ENCODE peak calls at places on chromosomes 2 and 18, in eight cellular contexts. P is ovary; G is A549; Y is testis; N is left lung; A is AG10803; Q is transverse colon; T is effector memory CD4-positive, alpha-beta T cell. H is an unnamed sample.

GRCh38 chr2:36359006-36359580 is 3.5 kb downstream of the CRIM1 start:
- DNase-seq in P (no peak), G (no peak), Y (no peak), N (no peak), A (no peak), Q (no peak), T (no peak), H (no peak)

GRCh38 chr2:145108385-145108784 is 588.5 kb upstream of the ZEB2 start:
- DNase-seq in P (no peak), G (no peak), Y (no peak), N (no peak), A (peak; percentile 31), Q (no peak), T (no peak), H (no peak)

GRCh38 chr2:74576830-74577229 is 22.3 kb downstream of the DOK1 start:
- DNase-seq in P (no peak), G (no peak), Y (no peak), N (no peak), A (peak; percentile 98), Q (no peak), T (no peak), H (no peak)

GRCh38 chr18:62566199-62566598 is 43.4 kb downstream of the ZCCHC2 start:
- DNase-seq in P (no peak), G (peak; percentile 42), Y (peak; percentile 74), N (no peak), A (peak; percentile 36), Q (peak; percentile 32), T (no peak), H (no peak)

GRCh38 chr2:126831234-126832005 is 67.3 kb upstream of the TEX51 start:
- DNase-seq in P (no peak), G (no peak), Y (no peak), N (no peak), A (no peak), Q (no peak), T (no peak), H (no peak)

GRCh38 chr2:43749583-43749982 is 24.3 kb upstream of the DYNC2LI1 start:
- DNase-seq in P (no peak), G (no peak), Y (no peak), N (no peak), A (no peak), Q (no peak), T (no peak), H (no peak)

GRCh38 chr2:98803747-98804650 is 73.1 kb upstream of the MGAT4A start:
- DNase-seq in P (no peak), G (no peak), Y (no peak), N (no peak), A (no peak), Q (no peak), T (no peak), H (no peak)

GRCh38 chr2:234881413-234882241 is 70.2 kb upstream of the SH3BP4 start:
- DNase-seq in P (peak; percentile 80), G (peak; percentile 95), Y (peak; percentile 97), N (peak; percentile 83), A (peak; percentile 66), Q (peak; percentile 90), T (peak; percentile 16), H (peak; percentile 25)

GRCh38 chr18:73366713-73367112 is 498.9 kb upstream of the NETO1 start:
- DNase-seq in P (no peak), G (no peak), Y (no peak), N (no peak), A (peak; percentile 17), Q (no peak), T (no peak), H (no peak)

GRCh38 chr2:160062283-160063005 is at the start of gene PLA2R1:
- DNase-seq in P (peak; percentile 66), G (peak; percentile 41), Y (peak; percentile 57), N (peak; percentile 83), A (peak; percentile 47), Q (peak; percentile 74), T (no peak), H (no peak)

GRCh38 chr18:9191658-9192256 is 55.2 kb downstream of the ANKRD12 start:
- DNase-seq in P (no peak), G (no peak), Y (no peak), N (no peak), A (no peak), Q (no peak), T (no peak), H (no peak)

GRCh38 chr18:46411862-46412690 is 244.9 kb downstream of the LOXHD1 start:
- DNase-seq in P (peak; percentile 32), G (no peak), Y (peak; percentile 50), N (no peak), A (no peak), Q (no peak), T (no peak), H (no peak)

GRCh38 chr18:13451208-13451530 is 232.6 kb downstream of the LDLRAD4 start:
- DNase-seq in P (no peak), G (no peak), Y (no peak), N (no peak), A (no peak), Q (no peak), T (no peak), H (no peak)

GRCh38 chr2:68193774-68194372 is 36.2 kb downstream of the PNO1 start:
- DNase-seq in P (no peak), G (peak; percentile 25), Y (no peak), N (no peak), A (peak; percentile 36), Q (no peak), T (no peak), H (no peak)

GRCh38 chr2:219447242-219448098 is 12.8 kb downstream of the SPEG start:
- DNase-seq in P (peak; percentile 15), G (no peak), Y (no peak), N (no peak), A (no peak), Q (no peak), T (no peak), H (no peak)

GRCh38 chr18:62979172-62979571 is 263.8 kb downstream of the PHLPP1 start:
- DNase-seq in P (peak; percentile 56), G (no peak), Y (no peak), N (no peak), A (peak; percentile 85), Q (no peak), T (no peak), H (no peak)

GRCh38 chr2:32905270-32905669 is 41.5 kb upstream of the LTBP1 start:
- DNase-seq in P (no peak), G (no peak), Y (no peak), N (no peak), A (no peak), Q (no peak), T (no peak), H (no peak)

GRCh38 chr18:77108001-77108692 is 24.4 kb downstream of the MBP start:
- DNase-seq in P (peak; percentile 73), G (no peak), Y (peak; percentile 84), N (no peak), A (peak; percentile 95), Q (peak; percentile 51), T (no peak), H (no peak)

GRCh38 chr18:30271716-30272115 is 770.8 kb downstream of the DSC3 start:
- DNase-seq in P (no peak), G (no peak), Y (no peak), N (no peak), A (no peak), Q (no peak), T (no peak), H (no peak)

GRCh38 chr2:42001696-42002331 is 46.0 kb upstream of the PKDCC start:
- DNase-seq in P (no peak), G (no peak), Y (peak; percentile 68), N (no peak), A (peak; percentile 45), Q (no peak), T (no peak), H (no peak)

GRCh38 chr2:41999882-42000281 is 47.9 kb upstream of the PKDCC start:
- DNase-seq in P (no peak), G (no peak), Y (no peak), N (no peak), A (no peak), Q (no peak), T (no peak), H (no peak)

GRCh38 chr2:41998201-41998781 is 49.5 kb upstream of the PKDCC start:
- DNase-seq in P (no peak), G (no peak), Y (no peak), N (no peak), A (no peak), Q (no peak), T (no peak), H (no peak)

GRCh38 chr2:41994661-41995060 is 53.2 kb upstream of the PKDCC start:
- DNase-seq in P (no peak), G (no peak), Y (no peak), N (no peak), A (no peak), Q (no peak), T (no peak), H (no peak)

GRCh38 chr2:41998789-41999470 is 48.9 kb upstream of the PKDCC start:
- DNase-seq in P (peak; percentile 44), G (no peak), Y (no peak), N (no peak), A (peak; percentile 59), Q (no peak), T (no peak), H (no peak)
- H3K4me3 ChIP-seq in P (peak overlapping the region; percentile 9), G (no peak overlapping the region), Y (no peak overlapping the region), N (no peak overlapping the region), A (no peak overlapping the region), Q (no peak overlapping the region), T (no peak overlapping the region), H (no peak overlapping the region)

GRCh38 chr2:66582364-66582974 is 147.5 kb downstream of the MEIS1 start:
- DNase-seq in P (no peak), G (no peak), Y (no peak), N (no peak), A (no peak), Q (no peak), T (no peak), H (no peak)
- H3K4me3 ChIP-seq in P (peak overlapping the region; percentile 50), G (no peak overlapping the region), Y (peak overlapping the region; percentile 47), N (peak overlapping the region; percentile 8), A (peak overlapping the region; percentile 53), Q (no peak overlapping the region), T (no peak overlapping the region), H (no peak overlapping the region)

GRCh38 chr2:183495079-183495478 is 370.8 kb downstream of the NUP35 start:
- DNase-seq in P (no peak), G (no peak), Y (no peak), N (no peak), A (no peak), Q (no peak), T (no peak), H (no peak)
- H3K4me3 ChIP-seq in P (no peak overlapping the region), G (no peak overlapping the region), Y (no peak overlapping the region), N (no peak overlapping the region), A (no peak overlapping the region), Q (no peak overlapping the region), T (no peak overlapping the region), H (no peak overlapping the region)

GRCh38 chr2:181307203-181307991 is 149.8 kb upstream of the ITGA4 start:
- DNase-seq in P (no peak), G (no peak), Y (no peak), N (no peak), A (no peak), Q (no peak), T (no peak), H (no peak)

GRCh38 chr2:181300600-181301291 is 156.4 kb upstream of the ITGA4 start:
- DNase-seq in P (no peak), G (no peak), Y (no peak), N (no peak), A (no peak), Q (no peak), T (peak; percentile 23), H (no peak)

GRCh38 chr2:181305151-181306123 is 151.7 kb upstream of the ITGA4 start:
- DNase-seq in P (no peak), G (no peak), Y (no peak), N (no peak), A (peak; percentile 25), Q (peak; percentile 51), T (no peak), H (peak; percentile 97)

GRCh38 chr2:181306785-181307184 is 150.4 kb upstream of the ITGA4 start:
- DNase-seq in P (no peak), G (no peak), Y (no peak), N (no peak), A (no peak), Q (no peak), T (no peak), H (no peak)

GRCh38 chr2:181304011-181304844 is 153.0 kb upstream of the ITGA4 start:
- DNase-seq in P (no peak), G (no peak), Y (no peak), N (no peak), A (no peak), Q (no peak), T (no peak), H (no peak)
- H3K4me3 ChIP-seq in P (no peak overlapping the region), G (no peak overlapping the region), Y (no peak overlapping the region), N (no peak overlapping the region), A (no peak overlapping the region), Q (no peak overlapping the region), T (no peak overlapping the region), H (peak overlapping the region; percentile 11)

H was measured in GM12864.